ENCODE peak calls at places on chromosomes 6 and 20, in four cellular contexts. One of them, this sample, is unnamed.

GRCh38 chr6:5905431-5906339 is 101.0 kb downstream of the NRN1 start:
- DNase-seq in K562: no peak
- DNase-seq in A549: no peak
- DNase-seq in HepG2: no peak
- DNase-seq in this sample: no peak

GRCh38 chr20:3687655-3688054 is 5.8 kb upstream of the ADAM33 start:
- DNase-seq in HepG2: peak
- DNase-seq in K562: peak
- DNase-seq in A549: peak
- DNase-seq in this sample: no peak

GRCh38 chr6:116497089-116497676 is 14.3 kb upstream of the CALHM5 start:
- DNase-seq in A549: no peak
- DNase-seq in HepG2: no peak
- DNase-seq in K562: no peak
- DNase-seq in this sample: no peak

GRCh38 chr6:124995131-124995530 is 32.9 kb downstream of the RNF217 start:
- DNase-seq in A549: no peak
- DNase-seq in K562: no peak
- DNase-seq in HepG2: no peak
- DNase-seq in this sample: no peak

GRCh38 chr20:58840816-58841538 is 9.7 kb downstream of the GNAS-AS1 start:
- DNase-seq in HepG2: no peak
- DNase-seq in K562: no peak
- DNase-seq in A549: no peak
- DNase-seq in this sample: no peak

GRCh38 chr20:49832632-49833327 is 20.2 kb downstream of the SLC9A8 start:
- DNase-seq in A549: no peak
- DNase-seq in K562: no peak
- DNase-seq in HepG2: peak
- DNase-seq in this sample: no peak

GRCh38 chr6:158969148-158969547 is 30.9 kb downstream of the RSPH3 start:
- DNase-seq in A549: no peak
- DNase-seq in K562: no peak
- DNase-seq in HepG2: no peak
- DNase-seq in this sample: no peak

GRCh38 chr6:118297821-118298220 is 250.3 kb upstream of the PLN start:
- DNase-seq in A549: no peak
- DNase-seq in K562: no peak
- DNase-seq in HepG2: no peak
- DNase-seq in this sample: no peak

GRCh38 chr6:107800564-107801164 is 23.4 kb downstream of the SCML4 start:
- DNase-seq in A549: no peak
- DNase-seq in K562: no peak
- DNase-seq in HepG2: peak
- DNase-seq in this sample: no peak

GRCh38 chr20:4043329-4043728 is 28.0 kb upstream of the RNF24 start:
- DNase-seq in K562: no peak
- DNase-seq in A549: no peak
- DNase-seq in HepG2: no peak
- DNase-seq in this sample: no peak

GRCh38 chr20:34994509-34995131 is 39.0 kb downstream of the MYH7B start:
- DNase-seq in A549: no peak
- DNase-seq in K562: no peak
- DNase-seq in HepG2: peak
- DNase-seq in this sample: no peak

GRCh38 chr6:9126845-9127560 is 691.7 kb upstream of the SLC35B3 start:
- DNase-seq in HepG2: no peak
- DNase-seq in K562: no peak
- DNase-seq in A549: peak
- DNase-seq in this sample: no peak

GRCh38 chr6:125950293-125950692 is 6.3 kb upstream of the HINT3 start:
- DNase-seq in K562: peak
- DNase-seq in HepG2: no peak
- DNase-seq in A549: no peak
- DNase-seq in this sample: peak

GRCh38 chr6:4910060-4910746 is 93.6 kb downstream of the RPP40 start:
- DNase-seq in HepG2: no peak
- DNase-seq in A549: no peak
- DNase-seq in K562: no peak
- DNase-seq in this sample: no peak

GRCh38 chr6:148818939-148819575 is 72.2 kb downstream of the UST start:
- DNase-seq in A549: no peak
- DNase-seq in HepG2: no peak
- DNase-seq in K562: no peak
- DNase-seq in this sample: peak

GRCh38 chr6:16338577-16339262 is 100.3 kb downstream of the GMPR start:
- DNase-seq in A549: peak
- DNase-seq in K562: no peak
- DNase-seq in HepG2: no peak
- DNase-seq in this sample: no peak

GRCh38 chr6:119226089-119226488 is 123.5 kb downstream of the MAN1A1 start:
- DNase-seq in HepG2: no peak
- DNase-seq in A549: no peak
- DNase-seq in K562: no peak
- DNase-seq in this sample: no peak

GRCh38 chr6:150652848-150653613 is 53.3 kb downstream of the PLEKHG1 start:
- DNase-seq in A549: no peak
- DNase-seq in HepG2: no peak
- DNase-seq in K562: no peak
- DNase-seq in this sample: no peak

GRCh38 chr6:161631676-161632194 is 357.9 kb upstream of the AGPAT4 start:
- DNase-seq in K562: no peak
- DNase-seq in A549: no peak
- DNase-seq in HepG2: no peak
- DNase-seq in this sample: no peak

GRCh38 chr6:142846459-142846831 is 98.5 kb downstream of the HIVEP2 start:
- DNase-seq in K562: no peak
- DNase-seq in A549: no peak
- DNase-seq in HepG2: no peak
- DNase-seq in this sample: no peak

GRCh38 chr6:144575327-144575726 is 290.2 kb downstream of the UTRN start:
- DNase-seq in HepG2: no peak
- DNase-seq in K562: no peak
- DNase-seq in A549: no peak
- DNase-seq in this sample: no peak

GRCh38 chr6:11214438-11214837 is 18.0 kb downstream of the NEDD9 start:
- DNase-seq in HepG2: no peak
- DNase-seq in A549: no peak
- DNase-seq in K562: no peak
- DNase-seq in this sample: no peak

GRCh38 chr6:287500-287883 is 4.8 kb upstream of the DUSP22 start:
- DNase-seq in A549: no peak
- DNase-seq in K562: no peak
- DNase-seq in HepG2: no peak
- DNase-seq in this sample: no peak

GRCh38 chr6:75368151-75368779 is 83.7 kb upstream of the TMEM30A start:
- DNase-seq in A549: peak
- DNase-seq in K562: peak
- DNase-seq in HepG2: peak
- DNase-seq in this sample: peak

GRCh38 chr6:41527721-41528408 is 18.3 kb upstream of the FOXP4 start:
- DNase-seq in A549: no peak
- DNase-seq in HepG2: peak
- DNase-seq in K562: no peak
- DNase-seq in this sample: peak

GRCh38 chr20:775679-776135 is 7.4 kb upstream of the SLC52A3 start:
- DNase-seq in K562: peak
- DNase-seq in A549: no peak
- DNase-seq in HepG2: no peak
- DNase-seq in this sample: peak

GRCh38 chr20:10169752-10170151 is 48.9 kb upstream of the SNAP25 start:
- DNase-seq in K562: no peak
- DNase-seq in HepG2: no peak
- DNase-seq in A549: no peak
- DNase-seq in this sample: no peak

GRCh38 chr6:5751525-5752252 is 255.0 kb downstream of the NRN1 start:
- DNase-seq in A549: no peak
- DNase-seq in K562: no peak
- DNase-seq in HepG2: no peak
- DNase-seq in this sample: no peak

GRCh38 chr6:162385980-162386379 is 341.6 kb downstream of the PRKN start:
- DNase-seq in HepG2: no peak
- DNase-seq in A549: no peak
- DNase-seq in K562: no peak
- DNase-seq in this sample: no peak

GRCh38 chr20:53598140-53599038 is 4.8 kb upstream of the ZNF217 start:
- DNase-seq in HepG2: no peak
- DNase-seq in A549: no peak
- DNase-seq in K562: no peak
- DNase-seq in this sample: no peak

GRCh38 chr6:168968228-168968627 is 285.4 kb downstream of the THBS2 start:
- DNase-seq in K562: no peak
- DNase-seq in HepG2: peak
- DNase-seq in A549: no peak
- DNase-seq in this sample: no peak
- TF ChIP-seq HMGXB4 in K562: no peak
- TF ChIP-seq HMGXB4 in HepG2: no peak
- TF ChIP-seq HMGXB4 in A549: no peak
- TF ChIP-seq HMGXB4 in this sample: no peak

GRCh38 chr20:18137412-18138265 is at the start of the genes KAT14 and PET117:
- DNase-seq in A549: peak
- DNase-seq in HepG2: peak
- DNase-seq in K562: peak
- DNase-seq in this sample: peak
- TF ChIP-seq HMGXB4 in A549: peak
- TF ChIP-seq HMGXB4 in HepG2: peak
- TF ChIP-seq HMGXB4 in K562: no peak
- TF ChIP-seq HMGXB4 in this sample: peak

DNA sequence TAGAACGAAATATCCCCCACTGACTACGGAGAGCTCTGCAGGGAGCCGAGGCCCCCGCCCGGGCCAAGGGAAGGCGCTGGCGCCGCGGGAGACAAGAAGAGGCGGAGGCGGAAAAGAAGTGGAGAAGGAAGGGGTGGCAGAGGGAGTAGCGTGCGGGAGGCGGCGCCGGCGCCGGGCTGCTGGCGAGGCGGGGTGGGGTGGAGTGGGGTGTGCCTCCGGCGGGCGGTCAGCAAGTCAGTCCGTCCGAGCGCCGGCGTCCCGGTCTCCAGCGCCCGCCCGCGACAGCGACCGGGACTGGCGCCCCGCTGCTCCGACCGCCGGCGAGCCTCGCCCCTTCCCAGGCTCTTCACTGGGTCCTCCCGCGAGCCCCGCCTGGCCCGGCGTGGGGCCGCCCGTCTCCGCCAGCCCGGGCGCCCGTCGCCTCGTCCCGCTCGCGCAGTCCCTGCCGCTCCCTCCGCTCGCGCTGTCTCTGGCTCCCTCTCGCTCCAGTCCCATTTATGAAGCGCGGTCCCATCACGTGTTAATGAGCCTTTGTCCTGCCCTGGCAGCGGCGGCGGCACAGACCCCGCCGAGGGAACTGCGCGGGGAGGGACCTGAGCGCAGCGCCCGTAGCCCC is at the start of gene CNR1:
- DNase-seq in HepG2: no peak
- DNase-seq in K562: peak
- DNase-seq in A549: peak
- DNase-seq in this sample: peak
- TF ChIP-seq HMGXB4 in HepG2: no peak
- TF ChIP-seq HMGXB4 in K562: no peak
- TF ChIP-seq HMGXB4 in A549: no peak
- TF ChIP-seq HMGXB4 in this sample: no peak

GRCh38 chr6:132730560-132730959 is 16.7 kb upstream of the VNN1 start:
- DNase-seq in A549: no peak
- DNase-seq in K562: no peak
- DNase-seq in HepG2: no peak
- DNase-seq in this sample: no peak
- TF ChIP-seq HMGXB4 in A549: no peak
- TF ChIP-seq HMGXB4 in K562: no peak
- TF ChIP-seq HMGXB4 in HepG2: no peak
- TF ChIP-seq HMGXB4 in this sample: no peak

DNA sequence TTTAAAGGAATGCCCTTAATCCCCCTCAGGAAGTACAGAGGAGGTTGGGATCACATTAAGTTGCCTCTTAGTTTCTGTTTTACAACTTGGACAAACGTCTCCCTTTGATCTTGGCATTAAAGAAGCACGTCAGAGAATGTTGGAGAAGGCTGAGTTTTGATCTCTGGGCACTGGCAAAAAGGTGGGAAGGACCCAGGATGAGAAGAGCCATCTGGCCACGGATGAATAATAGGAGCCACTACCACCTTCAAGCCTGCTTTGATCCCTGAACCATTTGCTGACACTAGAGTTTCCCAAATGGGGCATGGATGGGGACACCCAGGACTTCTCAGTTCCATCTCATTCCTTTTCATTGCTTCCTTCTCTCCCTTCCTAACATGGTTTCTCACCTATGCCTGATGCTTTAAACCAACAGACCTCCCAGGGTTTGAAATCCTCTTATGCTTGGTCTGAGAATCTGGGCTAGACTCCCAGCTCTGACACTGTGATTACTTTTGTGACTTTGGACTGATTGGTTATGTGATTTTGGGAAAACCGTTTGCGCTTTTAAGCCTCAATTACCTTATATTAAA is 5.8 kb downstream of the TM9SF4 start:
- DNase-seq in A549: no peak
- DNase-seq in K562: no peak
- DNase-seq in HepG2: no peak
- DNase-seq in this sample: no peak
- TF ChIP-seq HMGXB4 in A549: no peak
- TF ChIP-seq HMGXB4 in K562: no peak
- TF ChIP-seq HMGXB4 in HepG2: no peak
- TF ChIP-seq HMGXB4 in this sample: no peak

GRCh38 chr6:85644374-85644762 is 1.7 kb upstream of the SYNCRIP start:
- DNase-seq in K562: no peak
- DNase-seq in A549: no peak
- DNase-seq in HepG2: no peak
- DNase-seq in this sample: no peak
- TF ChIP-seq HMGXB4 in K562: no peak
- TF ChIP-seq HMGXB4 in A549: no peak
- TF ChIP-seq HMGXB4 in HepG2: no peak
- TF ChIP-seq HMGXB4 in this sample: no peak

DNA sequence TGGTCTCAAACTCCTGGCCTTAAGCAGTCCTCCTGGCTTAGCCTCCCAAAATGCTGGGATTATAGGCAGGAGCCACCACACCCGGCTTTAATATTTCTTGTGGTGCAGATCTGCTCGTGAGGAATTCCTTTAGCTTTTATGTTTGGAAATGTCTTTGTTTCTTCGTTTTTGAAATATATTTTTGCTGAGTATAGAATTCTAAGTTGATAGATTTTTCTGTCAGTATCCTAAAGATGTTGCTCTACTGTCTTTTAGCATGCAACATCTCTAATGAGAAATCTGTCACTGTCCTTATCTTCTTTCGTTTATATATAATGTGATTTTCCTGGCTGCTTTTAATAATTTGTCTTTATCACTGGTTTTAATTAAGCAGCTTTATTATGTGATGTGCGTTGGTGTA is 75.1 kb downstream of the ZFAND3 start:
- DNase-seq in HepG2: no peak
- DNase-seq in A549: no peak
- DNase-seq in K562: no peak
- DNase-seq in this sample: no peak
- TF ChIP-seq HMGXB4 in HepG2: no peak
- TF ChIP-seq HMGXB4 in A549: no peak
- TF ChIP-seq HMGXB4 in K562: no peak
- TF ChIP-seq HMGXB4 in this sample: no peak

GRCh38 chr6:85600713-85601313 is 7.2 kb upstream of the SNX14 start:
- DNase-seq in K562: no peak
- DNase-seq in A549: no peak
- DNase-seq in HepG2: no peak
- DNase-seq in this sample: no peak
- TF ChIP-seq HMGXB4 in K562: no peak
- TF ChIP-seq HMGXB4 in A549: no peak
- TF ChIP-seq HMGXB4 in HepG2: no peak
- TF ChIP-seq HMGXB4 in this sample: no peak

GRCh38 chr6:105608711-105609374 is 206.0 kb upstream of the PREP start:
- DNase-seq in A549: peak
- DNase-seq in K562: no peak
- DNase-seq in HepG2: peak
- DNase-seq in this sample: no peak
- TF ChIP-seq HMGXB4 in A549: peak
- TF ChIP-seq HMGXB4 in K562: no peak
- TF ChIP-seq HMGXB4 in HepG2: no peak
- TF ChIP-seq HMGXB4 in this sample: no peak